ENCODE peak calls at places on chromosomes 11 and 22, in four cellular contexts. One of them, this sample, is unnamed.

GRCh38 chr22:48577014-48577690 is 1250.5 kb downstream of the BRD1 start:
- DNase-seq in activated T-helper 1 cell treated with Interleukin-2 at 50 U/mL for 16 hours: no peak
- DNase-seq in HTR-8/SVneo: no peak
- DNase-seq in stimulated activated naive CD8-positive, alpha-beta T cell treated with anti-CD3 and anti-CD28 coated beads, Interleukin-15, amount 100 ng/mL, for 72 hours: no peak
- DNase-seq in this sample: no peak

GRCh38 chr11:60672255-60672654 is 27.2 kb upstream of the MS4A8 start:
- DNase-seq in activated T-helper 1 cell treated with Interleukin-2 at 50 U/mL for 16 hours: no peak
- DNase-seq in HTR-8/SVneo: no peak
- DNase-seq in stimulated activated naive CD8-positive, alpha-beta T cell treated with anti-CD3 and anti-CD28 coated beads, Interleukin-15, amount 100 ng/mL, for 72 hours: no peak
- DNase-seq in this sample: no peak

GRCh38 chr11:96102664-96103068 is 178.8 kb upstream of the MTMR2 start:
- DNase-seq in activated T-helper 1 cell treated with Interleukin-2 at 50 U/mL for 16 hours: no peak
- DNase-seq in HTR-8/SVneo: peak; percentile 35
- DNase-seq in stimulated activated naive CD8-positive, alpha-beta T cell treated with anti-CD3 and anti-CD28 coated beads, Interleukin-15, amount 100 ng/mL, for 72 hours: no peak
- DNase-seq in this sample: no peak

GRCh38 chr11:86548278-86548917 is 124.0 kb downstream of the ME3 start:
- DNase-seq in activated T-helper 1 cell treated with Interleukin-2 at 50 U/mL for 16 hours: no peak
- DNase-seq in HTR-8/SVneo: no peak
- DNase-seq in stimulated activated naive CD8-positive, alpha-beta T cell treated with anti-CD3 and anti-CD28 coated beads, Interleukin-15, amount 100 ng/mL, for 72 hours: no peak
- DNase-seq in this sample: no peak

GRCh38 chr11:128725630-128726461 is 32.0 kb downstream of the FLI1 start:
- DNase-seq in activated T-helper 1 cell treated with Interleukin-2 at 50 U/mL for 16 hours: peak; percentile 33
- DNase-seq in HTR-8/SVneo: no peak
- DNase-seq in stimulated activated naive CD8-positive, alpha-beta T cell treated with anti-CD3 and anti-CD28 coated beads, Interleukin-15, amount 100 ng/mL, for 72 hours: peak; percentile 50
- DNase-seq in this sample: peak; percentile 57

GRCh38 chr11:128089962-128090361 is 497.4 kb downstream of the ETS1 start:
- DNase-seq in activated T-helper 1 cell treated with Interleukin-2 at 50 U/mL for 16 hours: no peak
- DNase-seq in HTR-8/SVneo: no peak
- DNase-seq in stimulated activated naive CD8-positive, alpha-beta T cell treated with anti-CD3 and anti-CD28 coated beads, Interleukin-15, amount 100 ng/mL, for 72 hours: no peak
- DNase-seq in this sample: no peak

GRCh38 chr11:63764712-63765631 is 3.6 kb downstream of the ZFTA start:
- DNase-seq in activated T-helper 1 cell treated with Interleukin-2 at 50 U/mL for 16 hours: no peak
- DNase-seq in HTR-8/SVneo: no peak
- DNase-seq in stimulated activated naive CD8-positive, alpha-beta T cell treated with anti-CD3 and anti-CD28 coated beads, Interleukin-15, amount 100 ng/mL, for 72 hours: no peak
- DNase-seq in this sample: no peak

GRCh38 chr11:60924110-60924905 is at the start of gene TMEM132A:
- DNase-seq in activated T-helper 1 cell treated with Interleukin-2 at 50 U/mL for 16 hours: no peak
- DNase-seq in HTR-8/SVneo: peak; percentile 88
- DNase-seq in stimulated activated naive CD8-positive, alpha-beta T cell treated with anti-CD3 and anti-CD28 coated beads, Interleukin-15, amount 100 ng/mL, for 72 hours: no peak
- DNase-seq in this sample: no peak

GRCh38 chr11:120061036-120061760 is 76.7 kb downstream of the TRIM29 start:
- DNase-seq in activated T-helper 1 cell treated with Interleukin-2 at 50 U/mL for 16 hours: no peak
- DNase-seq in HTR-8/SVneo: peak; percentile 35
- DNase-seq in stimulated activated naive CD8-positive, alpha-beta T cell treated with anti-CD3 and anti-CD28 coated beads, Interleukin-15, amount 100 ng/mL, for 72 hours: no peak
- DNase-seq in this sample: no peak

GRCh38 chr11:130549393-130549999 is 101.1 kb downstream of the ADAMTS15 start:
- DNase-seq in activated T-helper 1 cell treated with Interleukin-2 at 50 U/mL for 16 hours: no peak
- DNase-seq in HTR-8/SVneo: no peak
- DNase-seq in stimulated activated naive CD8-positive, alpha-beta T cell treated with anti-CD3 and anti-CD28 coated beads, Interleukin-15, amount 100 ng/mL, for 72 hours: no peak
- DNase-seq in this sample: no peak

GRCh38 chr22:45423524-45423923 is 10.0 kb downstream of the RIBC2 start:
- DNase-seq in activated T-helper 1 cell treated with Interleukin-2 at 50 U/mL for 16 hours: no peak
- DNase-seq in HTR-8/SVneo: no peak
- DNase-seq in stimulated activated naive CD8-positive, alpha-beta T cell treated with anti-CD3 and anti-CD28 coated beads, Interleukin-15, amount 100 ng/mL, for 72 hours: no peak
- DNase-seq in this sample: no peak

GRCh38 chr11:63494936-63495335 is 4.0 kb upstream of the PLAAT5 start:
- DNase-seq in activated T-helper 1 cell treated with Interleukin-2 at 50 U/mL for 16 hours: no peak
- DNase-seq in HTR-8/SVneo: no peak
- DNase-seq in stimulated activated naive CD8-positive, alpha-beta T cell treated with anti-CD3 and anti-CD28 coated beads, Interleukin-15, amount 100 ng/mL, for 72 hours: no peak
- DNase-seq in this sample: no peak

GRCh38 chr11:66956689-66957290 is 1.4 kb downstream of the PC start:
- DNase-seq in activated T-helper 1 cell treated with Interleukin-2 at 50 U/mL for 16 hours: no peak
- DNase-seq in HTR-8/SVneo: no peak
- DNase-seq in stimulated activated naive CD8-positive, alpha-beta T cell treated with anti-CD3 and anti-CD28 coated beads, Interleukin-15, amount 100 ng/mL, for 72 hours: no peak
- DNase-seq in this sample: no peak

GRCh38 chr22:44648821-44649566 is 53.0 kb upstream of the PRR5 start:
- DNase-seq in activated T-helper 1 cell treated with Interleukin-2 at 50 U/mL for 16 hours: no peak
- DNase-seq in HTR-8/SVneo: no peak
- DNase-seq in stimulated activated naive CD8-positive, alpha-beta T cell treated with anti-CD3 and anti-CD28 coated beads, Interleukin-15, amount 100 ng/mL, for 72 hours: no peak
- DNase-seq in this sample: no peak

GRCh38 chr11:7278314-7278917 is 26.7 kb downstream of the SYT9 start:
- DNase-seq in activated T-helper 1 cell treated with Interleukin-2 at 50 U/mL for 16 hours: no peak
- DNase-seq in HTR-8/SVneo: peak; percentile 10
- DNase-seq in stimulated activated naive CD8-positive, alpha-beta T cell treated with anti-CD3 and anti-CD28 coated beads, Interleukin-15, amount 100 ng/mL, for 72 hours: no peak
- DNase-seq in this sample: no peak

GRCh38 chr11:120612363-120613263 is 101.1 kb downstream of the GRIK4 start:
- DNase-seq in activated T-helper 1 cell treated with Interleukin-2 at 50 U/mL for 16 hours: no peak
- DNase-seq in HTR-8/SVneo: no peak
- DNase-seq in stimulated activated naive CD8-positive, alpha-beta T cell treated with anti-CD3 and anti-CD28 coated beads, Interleukin-15, amount 100 ng/mL, for 72 hours: peak; percentile 7
- DNase-seq in this sample: no peak

GRCh38 chr22:35039625-35040024 is 26.3 kb upstream of the ISX start:
- DNase-seq in activated T-helper 1 cell treated with Interleukin-2 at 50 U/mL for 16 hours: no peak
- DNase-seq in HTR-8/SVneo: no peak
- DNase-seq in stimulated activated naive CD8-positive, alpha-beta T cell treated with anti-CD3 and anti-CD28 coated beads, Interleukin-15, amount 100 ng/mL, for 72 hours: no peak
- DNase-seq in this sample: no peak

GRCh38 chr11:68137833-68138232 is 16.6 kb upstream of the CHKA start:
- DNase-seq in activated T-helper 1 cell treated with Interleukin-2 at 50 U/mL for 16 hours: no peak
- DNase-seq in HTR-8/SVneo: no peak
- DNase-seq in stimulated activated naive CD8-positive, alpha-beta T cell treated with anti-CD3 and anti-CD28 coated beads, Interleukin-15, amount 100 ng/mL, for 72 hours: no peak
- DNase-seq in this sample: no peak

GRCh38 chr22:23696326-23696851 is 5.6 kb downstream of the RGL4 start:
- DNase-seq in activated T-helper 1 cell treated with Interleukin-2 at 50 U/mL for 16 hours: peak; percentile 64
- DNase-seq in HTR-8/SVneo: no peak
- DNase-seq in stimulated activated naive CD8-positive, alpha-beta T cell treated with anti-CD3 and anti-CD28 coated beads, Interleukin-15, amount 100 ng/mL, for 72 hours: peak; percentile 69
- DNase-seq in this sample: peak; percentile 76

GRCh38 chr11:94791216-94791889 is 23.2 kb downstream of the AMOTL1 start:
- DNase-seq in activated T-helper 1 cell treated with Interleukin-2 at 50 U/mL for 16 hours: no peak
- DNase-seq in HTR-8/SVneo: no peak
- DNase-seq in stimulated activated naive CD8-positive, alpha-beta T cell treated with anti-CD3 and anti-CD28 coated beads, Interleukin-15, amount 100 ng/mL, for 72 hours: no peak
- DNase-seq in this sample: no peak

GRCh38 chr11:3865388-3866193 is 10.1 kb downstream of the STIM1 start:
- DNase-seq in activated T-helper 1 cell treated with Interleukin-2 at 50 U/mL for 16 hours: no peak
- DNase-seq in HTR-8/SVneo: no peak
- DNase-seq in stimulated activated naive CD8-positive, alpha-beta T cell treated with anti-CD3 and anti-CD28 coated beads, Interleukin-15, amount 100 ng/mL, for 72 hours: no peak
- DNase-seq in this sample: no peak

GRCh38 chr22:49113758-49114157 is 713.9 kb downstream of the BRD1 start:
- DNase-seq in activated T-helper 1 cell treated with Interleukin-2 at 50 U/mL for 16 hours: no peak
- DNase-seq in HTR-8/SVneo: no peak
- DNase-seq in stimulated activated naive CD8-positive, alpha-beta T cell treated with anti-CD3 and anti-CD28 coated beads, Interleukin-15, amount 100 ng/mL, for 72 hours: no peak
- DNase-seq in this sample: no peak

GRCh38 chr11:98940913-98941312 is 79.8 kb upstream of the CNTN5 start:
- DNase-seq in activated T-helper 1 cell treated with Interleukin-2 at 50 U/mL for 16 hours: no peak
- DNase-seq in HTR-8/SVneo: peak; percentile 8
- DNase-seq in stimulated activated naive CD8-positive, alpha-beta T cell treated with anti-CD3 and anti-CD28 coated beads, Interleukin-15, amount 100 ng/mL, for 72 hours: no peak
- DNase-seq in this sample: no peak

GRCh38 chr22:40396882-40397281 is 26.5 kb downstream of the SGSM3 start:
- DNase-seq in activated T-helper 1 cell treated with Interleukin-2 at 50 U/mL for 16 hours: no peak
- DNase-seq in HTR-8/SVneo: no peak
- DNase-seq in stimulated activated naive CD8-positive, alpha-beta T cell treated with anti-CD3 and anti-CD28 coated beads, Interleukin-15, amount 100 ng/mL, for 72 hours: no peak
- DNase-seq in this sample: no peak